ENCODE peak calls at places on chromosomes 11 and 22, in six cellular contexts. One of them, this sample, is unnamed.
A peak's percentile ranks its signal among the peaks of the same experiment; 100 is the strongest.

GRCh38 chr11:19917069-19917468 is 204.4 kb downstream of the NAV2 start:
- DNase-seq in breast epithelium: no peak
- DNase-seq in ovary: no peak
- DNase-seq in right atrium auricular region: no peak
- DNase-seq in hepatocyte: no peak
- DNase-seq in thoracic aorta: no peak
- DNase-seq in this sample: no peak

GRCh38 chr11:14894657-14895598 is 2.9 kb upstream of the CYP2R1 start:
- DNase-seq in breast epithelium: no peak
- DNase-seq in ovary: no peak
- DNase-seq in right atrium auricular region: peak; percentile 64
- DNase-seq in hepatocyte: peak; percentile 18
- DNase-seq in thoracic aorta: no peak
- DNase-seq in this sample: no peak

GRCh38 chr11:69697861-69698260 is 6.0 kb downstream of the FGF19 start:
- DNase-seq in breast epithelium: no peak
- DNase-seq in ovary: no peak
- DNase-seq in right atrium auricular region: no peak
- DNase-seq in hepatocyte: no peak
- DNase-seq in thoracic aorta: no peak
- DNase-seq in this sample: no peak

GRCh38 chr22:36384766-36385400 is 2.9 kb downstream of the MYH9 start:
- DNase-seq in breast epithelium: no peak
- DNase-seq in ovary: no peak
- DNase-seq in right atrium auricular region: no peak
- DNase-seq in hepatocyte: no peak
- DNase-seq in thoracic aorta: no peak
- DNase-seq in this sample: no peak

GRCh38 chr22:22422629-22423112 is 85.9 kb downstream of the ZNF280B start:
- DNase-seq in breast epithelium: peak; percentile 64
- DNase-seq in ovary: peak; percentile 80
- DNase-seq in right atrium auricular region: peak; percentile 68
- DNase-seq in hepatocyte: peak; percentile 85
- DNase-seq in thoracic aorta: no peak
- DNase-seq in this sample: peak; percentile 40

GRCh38 chr22:32059426-32059825 is 16.4 kb downstream of the SLC5A1 start:
- DNase-seq in breast epithelium: no peak
- DNase-seq in ovary: no peak
- DNase-seq in right atrium auricular region: no peak
- DNase-seq in hepatocyte: no peak
- DNase-seq in thoracic aorta: no peak
- DNase-seq in this sample: no peak

GRCh38 chr11:77195071-77195705 is 67.1 kb downstream of the MYO7A start:
- DNase-seq in breast epithelium: no peak
- DNase-seq in ovary: no peak
- DNase-seq in right atrium auricular region: no peak
- DNase-seq in hepatocyte: no peak
- DNase-seq in thoracic aorta: no peak
- DNase-seq in this sample: no peak

GRCh38 chr11:102494216-102494615 is 36.3 kb downstream of the MMP7 start:
- DNase-seq in breast epithelium: no peak
- DNase-seq in ovary: no peak
- DNase-seq in right atrium auricular region: no peak
- DNase-seq in hepatocyte: peak; percentile 55
- DNase-seq in thoracic aorta: no peak
- DNase-seq in this sample: no peak

GRCh38 chr11:24422371-24422770 is 74.5 kb upstream of the LUZP2 start:
- DNase-seq in breast epithelium: no peak
- DNase-seq in ovary: no peak
- DNase-seq in right atrium auricular region: no peak
- DNase-seq in hepatocyte: no peak
- DNase-seq in thoracic aorta: no peak
- DNase-seq in this sample: no peak

GRCh38 chr11:93017821-93018690 is 48.6 kb downstream of the MTNR1B start:
- DNase-seq in breast epithelium: no peak
- DNase-seq in ovary: no peak
- DNase-seq in right atrium auricular region: no peak
- DNase-seq in hepatocyte: no peak
- DNase-seq in thoracic aorta: no peak
- DNase-seq in this sample: no peak

GRCh38 chr22:23212061-23213030 is 32.0 kb downstream of the BCR start:
- DNase-seq in breast epithelium: no peak
- DNase-seq in ovary: no peak
- DNase-seq in right atrium auricular region: no peak
- DNase-seq in hepatocyte: no peak
- DNase-seq in thoracic aorta: no peak
- DNase-seq in this sample: no peak

GRCh38 chr11:4063348-4063747 is 31.3 kb upstream of the RRM1 start:
- DNase-seq in breast epithelium: no peak
- DNase-seq in ovary: no peak
- DNase-seq in right atrium auricular region: no peak
- DNase-seq in hepatocyte: no peak
- DNase-seq in thoracic aorta: no peak
- DNase-seq in this sample: no peak

GRCh38 chr22:36087784-36088183 is 59.2 kb upstream of the RBFOX2 start:
- DNase-seq in breast epithelium: no peak
- DNase-seq in ovary: no peak
- DNase-seq in right atrium auricular region: no peak
- DNase-seq in hepatocyte: no peak
- DNase-seq in thoracic aorta: no peak
- DNase-seq in this sample: no peak

GRCh38 chr11:119472856-119473222 is 49.9 kb upstream of the THY1 start:
- DNase-seq in breast epithelium: no peak
- DNase-seq in ovary: no peak
- DNase-seq in right atrium auricular region: peak; percentile 18
- DNase-seq in hepatocyte: no peak
- DNase-seq in thoracic aorta: no peak
- DNase-seq in this sample: no peak

GRCh38 chr11:130499828-130500227 is 51.4 kb downstream of the ADAMTS15 start:
- DNase-seq in breast epithelium: no peak
- DNase-seq in ovary: no peak
- DNase-seq in right atrium auricular region: no peak
- DNase-seq in hepatocyte: no peak
- DNase-seq in thoracic aorta: no peak
- DNase-seq in this sample: no peak

GRCh38 chr11:133784359-133784758 is 61.0 kb downstream of the SPATA19 start:
- DNase-seq in breast epithelium: no peak
- DNase-seq in ovary: no peak
- DNase-seq in right atrium auricular region: no peak
- DNase-seq in hepatocyte: no peak
- DNase-seq in thoracic aorta: no peak
- DNase-seq in this sample: no peak

GRCh38 chr11:133782116-133782725 is 63.1 kb downstream of the SPATA19 start:
- DNase-seq in breast epithelium: no peak
- DNase-seq in ovary: no peak
- DNase-seq in right atrium auricular region: no peak
- DNase-seq in hepatocyte: no peak
- DNase-seq in thoracic aorta: no peak
- DNase-seq in this sample: no peak

GRCh38 chr11:133790995-133791394 is 54.3 kb downstream of the SPATA19 start:
- DNase-seq in breast epithelium: no peak
- DNase-seq in ovary: no peak
- DNase-seq in right atrium auricular region: no peak
- DNase-seq in hepatocyte: no peak
- DNase-seq in thoracic aorta: no peak
- DNase-seq in this sample: no peak

GRCh38 chr11:133787379-133788103 is 57.8 kb downstream of the SPATA19 start:
- DNase-seq in breast epithelium: no peak
- DNase-seq in ovary: no peak
- DNase-seq in right atrium auricular region: no peak
- DNase-seq in hepatocyte: peak; percentile 25
- DNase-seq in thoracic aorta: no peak
- DNase-seq in this sample: no peak

GRCh38 chr11:133785795-133786194 is 59.5 kb downstream of the SPATA19 start:
- DNase-seq in breast epithelium: no peak
- DNase-seq in ovary: no peak
- DNase-seq in right atrium auricular region: no peak
- DNase-seq in hepatocyte: no peak
- DNase-seq in thoracic aorta: no peak
- DNase-seq in this sample: no peak
- H3K27me3 ChIP-seq in breast epithelium: no peaks in the 10 kb centered on the region
- H3K27me3 ChIP-seq in ovary: no peaks in the 10 kb centered on the region
- H3K27me3 ChIP-seq in right atrium auricular region: no peaks in the 10 kb centered on the region
- H3K27me3 ChIP-seq in hepatocyte: peaks cover 17% of the 10 kb centered on the region
- H3K27me3 ChIP-seq in thoracic aorta: no peaks in the 10 kb centered on the region
- H3K27me3 ChIP-seq in this sample: peaks cover 30% of the 10 kb centered on the region

DNA sequence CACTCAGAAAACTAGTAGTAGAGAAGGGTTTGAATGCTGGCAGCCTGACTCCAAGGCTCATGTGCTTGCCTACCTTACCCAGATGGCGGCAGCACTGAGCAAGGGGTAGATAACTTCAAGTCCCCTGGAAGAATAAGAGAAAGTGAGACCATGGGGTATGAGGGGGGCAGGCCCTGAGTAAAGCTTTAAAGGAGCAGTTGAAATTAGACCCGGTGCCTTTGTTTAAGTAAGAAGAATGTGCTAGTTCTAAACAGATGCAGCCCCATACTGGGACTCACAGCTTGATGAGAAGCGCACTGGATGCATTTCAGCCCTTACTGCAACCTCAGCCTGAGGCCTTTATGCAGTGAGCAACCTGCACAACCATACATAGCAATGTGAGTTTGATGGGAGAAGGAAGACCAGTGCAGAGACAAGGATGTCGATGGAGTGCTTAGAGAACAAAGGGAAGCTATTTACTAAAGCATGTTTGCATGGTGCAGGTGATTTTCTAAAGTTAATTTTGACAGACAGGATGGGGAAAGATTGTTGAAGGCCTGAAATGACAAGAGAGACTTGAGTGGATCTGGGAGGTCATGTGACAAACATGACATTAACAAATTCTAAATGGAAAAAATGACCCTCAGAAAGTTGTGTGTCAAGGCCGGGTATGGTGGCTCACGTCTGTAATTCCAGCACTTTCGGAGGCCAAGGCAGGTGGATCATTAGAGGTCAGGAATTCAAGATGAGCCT is 27.1 kb upstream of the TMA7B start:
- DNase-seq in breast epithelium: no peak
- DNase-seq in ovary: no peak
- DNase-seq in right atrium auricular region: no peak
- DNase-seq in hepatocyte: peak; percentile 36
- DNase-seq in thoracic aorta: no peak
- DNase-seq in this sample: no peak
- H3K4me3 ChIP-seq in breast epithelium: no peak overlapping the region
- H3K4me3 ChIP-seq in ovary: no peak overlapping the region
- H3K4me3 ChIP-seq in right atrium auricular region: no peak overlapping the region
- H3K4me3 ChIP-seq in hepatocyte: no peak overlapping the region
- H3K4me3 ChIP-seq in thoracic aorta: no peak overlapping the region
- H3K4me3 ChIP-seq in this sample: no peak overlapping the region

GRCh38 chr11:8025816-8026215 is 38.7 kb downstream of the EIF3F start:
- DNase-seq in breast epithelium: no peak
- DNase-seq in ovary: no peak
- DNase-seq in right atrium auricular region: no peak
- DNase-seq in hepatocyte: no peak
- DNase-seq in thoracic aorta: no peak
- DNase-seq in this sample: no peak

GRCh38 chr11:8026982-8027381 is 39.8 kb downstream of the EIF3F start:
- DNase-seq in breast epithelium: no peak
- DNase-seq in ovary: no peak
- DNase-seq in right atrium auricular region: no peak
- DNase-seq in hepatocyte: no peak
- DNase-seq in thoracic aorta: no peak
- DNase-seq in this sample: no peak

GRCh38 chr11:8023831-8024555 is 36.9 kb downstream of the EIF3F start:
- DNase-seq in breast epithelium: no peak
- DNase-seq in ovary: no peak
- DNase-seq in right atrium auricular region: peak; percentile 40
- DNase-seq in hepatocyte: no peak
- DNase-seq in thoracic aorta: no peak
- DNase-seq in this sample: no peak

GRCh38 chr11:8022876-8023275 is 35.7 kb downstream of the EIF3F start:
- DNase-seq in breast epithelium: no peak
- DNase-seq in ovary: no peak
- DNase-seq in right atrium auricular region: peak; percentile 49
- DNase-seq in hepatocyte: no peak
- DNase-seq in thoracic aorta: no peak
- DNase-seq in this sample: no peak

DNA sequence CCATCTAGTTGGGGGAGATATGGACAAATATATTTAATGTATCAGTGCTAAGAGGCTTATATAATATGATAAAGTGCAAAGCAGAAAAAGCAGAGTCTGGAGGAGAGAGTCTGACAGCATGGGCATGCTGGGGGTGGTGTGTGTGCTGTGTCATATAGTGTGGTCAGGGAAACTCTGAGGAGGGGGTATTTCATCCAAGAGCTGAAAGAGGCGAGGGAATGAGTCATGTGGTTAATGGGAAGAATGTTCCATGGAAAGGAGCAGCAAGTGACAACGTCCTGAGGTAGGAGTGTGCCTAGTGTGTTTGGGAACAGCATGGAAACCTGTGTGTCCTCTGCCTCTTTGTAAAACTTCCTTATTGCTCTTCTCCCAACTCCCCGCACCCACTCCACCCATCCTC is 38.0 kb downstream of the EIF3F start:
- DNase-seq in breast epithelium: no peak
- DNase-seq in ovary: no peak
- DNase-seq in right atrium auricular region: peak; percentile 11
- DNase-seq in hepatocyte: no peak
- DNase-seq in thoracic aorta: no peak
- DNase-seq in this sample: no peak
- TF ChIP-seq CTCF in breast epithelium: no peak
- TF ChIP-seq CTCF in ovary: no peak
- TF ChIP-seq CTCF in right atrium auricular region: no peak
- TF ChIP-seq CTCF in hepatocyte: no peak
- TF ChIP-seq CTCF in thoracic aorta: no peak
- TF ChIP-seq CTCF in this sample: no peak

GRCh38 chr11:126838779-126839178 is 161.8 kb downstream of the KIRREL3 start:
- DNase-seq in breast epithelium: no peak
- DNase-seq in ovary: no peak
- DNase-seq in right atrium auricular region: no peak
- DNase-seq in hepatocyte: no peak
- DNase-seq in thoracic aorta: no peak
- DNase-seq in this sample: no peak

GRCh38 chr11:126839496-126839895 is 161.1 kb downstream of the KIRREL3 start:
- DNase-seq in breast epithelium: no peak
- DNase-seq in ovary: no peak
- DNase-seq in right atrium auricular region: no peak
- DNase-seq in hepatocyte: no peak
- DNase-seq in thoracic aorta: no peak
- DNase-seq in this sample: no peak

GRCh38 chr11:126834573-126834972 is 166.0 kb downstream of the KIRREL3 start:
- DNase-seq in breast epithelium: no peak
- DNase-seq in ovary: no peak
- DNase-seq in right atrium auricular region: peak; percentile 57
- DNase-seq in hepatocyte: no peak
- DNase-seq in thoracic aorta: no peak
- DNase-seq in this sample: no peak

GRCh38 chr11:126840201-126840886 is 160.2 kb downstream of the KIRREL3 start:
- DNase-seq in breast epithelium: no peak
- DNase-seq in ovary: no peak
- DNase-seq in right atrium auricular region: no peak
- DNase-seq in hepatocyte: no peak
- DNase-seq in thoracic aorta: no peak
- DNase-seq in this sample: no peak

DNA sequence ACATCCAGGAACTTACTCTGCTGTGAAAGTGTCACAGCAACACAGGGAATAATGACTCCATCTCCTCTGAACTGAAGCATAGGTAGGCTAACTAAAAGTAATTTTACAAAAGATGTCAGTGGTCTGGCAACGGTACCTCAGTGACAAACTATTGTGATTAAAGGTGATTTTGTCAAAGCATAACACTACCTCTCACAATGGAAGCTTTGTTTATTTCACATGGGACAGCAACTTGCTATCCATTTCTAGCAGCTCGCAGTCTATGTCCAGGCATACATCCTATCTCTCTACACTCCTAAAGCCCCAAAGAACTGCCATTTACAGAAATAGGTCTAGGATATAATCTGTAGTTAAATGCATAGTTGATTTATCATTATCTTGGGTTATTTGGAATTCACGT is 163.0 kb downstream of the KIRREL3 start:
- DNase-seq in breast epithelium: no peak
- DNase-seq in ovary: no peak
- DNase-seq in right atrium auricular region: peak; percentile 26
- DNase-seq in hepatocyte: no peak
- DNase-seq in thoracic aorta: no peak
- DNase-seq in this sample: no peak
- H3K27me3 ChIP-seq in breast epithelium: no peaks in the 10 kb centered on the region
- H3K27me3 ChIP-seq in ovary: no peaks in the 10 kb centered on the region
- H3K27me3 ChIP-seq in right atrium auricular region: no peaks in the 10 kb centered on the region
- H3K27me3 ChIP-seq in hepatocyte: no peaks in the 10 kb centered on the region
- H3K27me3 ChIP-seq in thoracic aorta: no peaks in the 10 kb centered on the region
- H3K27me3 ChIP-seq in this sample: no peaks in the 10 kb centered on the region